ENCODE peak calls at places on chromosomes 4 and X, in five cellular contexts. One of them, this sample, is unnamed.

GRCh38 chr4:16884673-16885460 is 13.6 kb downstream of the LDB2 start:
- DNase-seq in chondrocyte: no peak
- DNase-seq in CD4-positive, alpha-beta memory T cell: no peak
- DNase-seq in GM23338: peak
- DNase-seq in activated CD4-positive, alpha-beta T cell treated with anti-CD3 and anti-CD28 coated beads, Interleukin-2, amount 50 U/mL, for 48 hours: no peak
- DNase-seq in this sample: no peak

GRCh38 chrX:44474410-44474809 is 68.2 kb downstream of the FUNDC1 start:
- DNase-seq in CD4-positive, alpha-beta memory T cell: no peak
- DNase-seq in activated CD4-positive, alpha-beta T cell treated with anti-CD3 and anti-CD28 coated beads, Interleukin-2, amount 50 U/mL, for 48 hours: no peak
- DNase-seq in GM23338: no peak
- DNase-seq in chondrocyte: no peak
- DNase-seq in this sample: peak

GRCh38 chr4:103895876-103896465 is 176.2 kb upstream of the TACR3 start:
- DNase-seq in activated CD4-positive, alpha-beta T cell treated with anti-CD3 and anti-CD28 coated beads, Interleukin-2, amount 50 U/mL, for 48 hours: no peak
- DNase-seq in GM23338: no peak
- DNase-seq in chondrocyte: no peak
- DNase-seq in CD4-positive, alpha-beta memory T cell: no peak
- DNase-seq in this sample: no peak

GRCh38 chr4:86950835-86951525 is 16.2 kb downstream of the AFF1 start:
- DNase-seq in chondrocyte: no peak
- DNase-seq in CD4-positive, alpha-beta memory T cell: no peak
- DNase-seq in activated CD4-positive, alpha-beta T cell treated with anti-CD3 and anti-CD28 coated beads, Interleukin-2, amount 50 U/mL, for 48 hours: no peak
- DNase-seq in GM23338: peak
- DNase-seq in this sample: peak

GRCh38 chrX:65463550-65463949 is 71.0 kb downstream of the LAS1L start:
- DNase-seq in chondrocyte: no peak
- DNase-seq in GM23338: peak
- DNase-seq in CD4-positive, alpha-beta memory T cell: no peak
- DNase-seq in activated CD4-positive, alpha-beta T cell treated with anti-CD3 and anti-CD28 coated beads, Interleukin-2, amount 50 U/mL, for 48 hours: no peak
- DNase-seq in this sample: peak

GRCh38 chr4:2432991-2433530 is 14.3 kb downstream of the CFAP99 start:
- DNase-seq in CD4-positive, alpha-beta memory T cell: no peak
- DNase-seq in GM23338: no peak
- DNase-seq in activated CD4-positive, alpha-beta T cell treated with anti-CD3 and anti-CD28 coated beads, Interleukin-2, amount 50 U/mL, for 48 hours: no peak
- DNase-seq in chondrocyte: no peak
- DNase-seq in this sample: no peak

GRCh38 chr4:29560452-29560851 is 1159.7 kb upstream of the PCDH7 start:
- DNase-seq in GM23338: no peak
- DNase-seq in CD4-positive, alpha-beta memory T cell: no peak
- DNase-seq in chondrocyte: no peak
- DNase-seq in activated CD4-positive, alpha-beta T cell treated with anti-CD3 and anti-CD28 coated beads, Interleukin-2, amount 50 U/mL, for 48 hours: no peak
- DNase-seq in this sample: no peak

GRCh38 chrX:17826609-17827496 is 34.2 kb downstream of the RAI2 start:
- DNase-seq in chondrocyte: no peak
- DNase-seq in activated CD4-positive, alpha-beta T cell treated with anti-CD3 and anti-CD28 coated beads, Interleukin-2, amount 50 U/mL, for 48 hours: no peak
- DNase-seq in CD4-positive, alpha-beta memory T cell: no peak
- DNase-seq in GM23338: no peak
- DNase-seq in this sample: no peak

GRCh38 chr4:67394771-67395310 is 150.5 kb downstream of the CENPC start:
- DNase-seq in chondrocyte: no peak
- DNase-seq in GM23338: no peak
- DNase-seq in activated CD4-positive, alpha-beta T cell treated with anti-CD3 and anti-CD28 coated beads, Interleukin-2, amount 50 U/mL, for 48 hours: no peak
- DNase-seq in CD4-positive, alpha-beta memory T cell: no peak
- DNase-seq in this sample: no peak

GRCh38 chr4:73859614-73860088 is 6.6 kb downstream of the PF4V1 start:
- DNase-seq in activated CD4-positive, alpha-beta T cell treated with anti-CD3 and anti-CD28 coated beads, Interleukin-2, amount 50 U/mL, for 48 hours: no peak
- DNase-seq in CD4-positive, alpha-beta memory T cell: no peak
- DNase-seq in GM23338: no peak
- DNase-seq in chondrocyte: no peak
- DNase-seq in this sample: peak

GRCh38 chrX:54930291-54931049 is 9.8 kb downstream of the TRO start:
- DNase-seq in CD4-positive, alpha-beta memory T cell: no peak
- DNase-seq in activated CD4-positive, alpha-beta T cell treated with anti-CD3 and anti-CD28 coated beads, Interleukin-2, amount 50 U/mL, for 48 hours: no peak
- DNase-seq in chondrocyte: no peak
- DNase-seq in GM23338: no peak
- DNase-seq in this sample: no peak

GRCh38 chr4:74682567-74683359 is 111.6 kb downstream of the BTC start:
- DNase-seq in CD4-positive, alpha-beta memory T cell: no peak
- DNase-seq in chondrocyte: no peak
- DNase-seq in GM23338: peak
- DNase-seq in activated CD4-positive, alpha-beta T cell treated with anti-CD3 and anti-CD28 coated beads, Interleukin-2, amount 50 U/mL, for 48 hours: no peak
- DNase-seq in this sample: peak